ENCODE peak calls at places on chromosomes 3 and 15, in seven cellular contexts. G, A, S, Y, C, I and R are unnamed samples.

GRCh38 chr15:40746916-40747418 is 8.1 kb downstream of the RMDN3 start:
- DNase-seq in G (no peak), A (no peak), S (no peak), Y (no peak), C (peak; percentile 75), I (no peak), R (peak; percentile 62)

GRCh38 chr3:99878005-99878404 is 60.3 kb downstream of the CMSS1 start:
- DNase-seq in G (no peak), A (no peak), S (peak; percentile 36), Y (peak; percentile 40), C (peak; percentile 40), I (no peak), R (peak; percentile 66)

GRCh38 chr3:44926172-44926571 is 49.8 kb downstream of the ZDHHC3 start:
- DNase-seq in G (no peak), A (no peak), S (no peak), Y (no peak), C (no peak), I (no peak), R (peak; percentile 24)

GRCh38 chr3:34012102-34012461 is 213.7 kb downstream of the PDCD6IP start:
- DNase-seq in G (no peak), A (no peak), S (no peak), Y (peak; percentile 97), C (peak; percentile 7), I (no peak), R (no peak)

GRCh38 chr3:32406481-32407408 is 15.1 kb downstream of the CMTM7 start:
- DNase-seq in G (no peak), A (no peak), S (no peak), Y (no peak), C (peak; percentile 91), I (peak; percentile 39), R (no peak)

GRCh38 chr3:43707998-43708397 is 17.3 kb downstream of the ABHD5 start:
- DNase-seq in G (no peak), A (no peak), S (no peak), Y (peak; percentile 33), C (peak; percentile 59), I (no peak), R (no peak)

GRCh38 chr3:4416961-4417360 is 50.1 kb downstream of the SUMF1 start:
- DNase-seq in G (no peak), A (no peak), S (no peak), Y (peak; percentile 63), C (no peak), I (no peak), R (no peak)

GRCh38 chr3:114498779-114499370 is 205.0 kb downstream of the TIGIT start:
- DNase-seq in G (no peak), A (no peak), S (no peak), Y (peak; percentile 87), C (peak; percentile 30), I (no peak), R (no peak)

GRCh38 chr3:20316238-20316637 is 130.2 kb upstream of the SGO1 start:
- DNase-seq in G (no peak), A (no peak), S (no peak), Y (no peak), C (no peak), I (peak; percentile 44), R (no peak)

GRCh38 chr3:172516318-172517214 is 6.7 kb downstream of the TNFSF10 start:
- DNase-seq in G (peak; percentile 43), A (peak; percentile 75), S (peak; percentile 42), Y (peak; percentile 28), C (no peak), I (peak; percentile 85), R (no peak)

GRCh38 chr3:58628823-58629562 is 37.6 kb downstream of the FAM3D start:
- DNase-seq in G (peak; percentile 43), A (peak; percentile 52), S (peak; percentile 62), Y (no peak), C (no peak), I (no peak), R (no peak)

GRCh38 chr15:83158393-83158792 is 49.2 kb downstream of the HDGFL3 start:
- DNase-seq in G (no peak), A (no peak), S (no peak), Y (no peak), C (no peak), I (no peak), R (no peak)

GRCh38 chr3:67000006-67000405 is 1.9 kb downstream of the KBTBD8 start:
- DNase-seq in G (no peak), A (no peak), S (no peak), Y (no peak), C (peak; percentile 64), I (no peak), R (peak; percentile 56)

GRCh38 chr3:133083395-133083794 is 45.2 kb downstream of the TMEM108 start:
- DNase-seq in G (no peak), A (no peak), S (no peak), Y (no peak), C (no peak), I (no peak), R (no peak)

GRCh38 chr3:177589041-177589650 is 391.9 kb upstream of the TBL1XR1 start:
- DNase-seq in G (no peak), A (no peak), S (no peak), Y (no peak), C (no peak), I (no peak), R (no peak)
- TF ChIP-seq POLR2A in G (no peak), A (no peak), S (no peak), Y (no peak), C (no peak), I (no peak), R (no peak)

DNA sequence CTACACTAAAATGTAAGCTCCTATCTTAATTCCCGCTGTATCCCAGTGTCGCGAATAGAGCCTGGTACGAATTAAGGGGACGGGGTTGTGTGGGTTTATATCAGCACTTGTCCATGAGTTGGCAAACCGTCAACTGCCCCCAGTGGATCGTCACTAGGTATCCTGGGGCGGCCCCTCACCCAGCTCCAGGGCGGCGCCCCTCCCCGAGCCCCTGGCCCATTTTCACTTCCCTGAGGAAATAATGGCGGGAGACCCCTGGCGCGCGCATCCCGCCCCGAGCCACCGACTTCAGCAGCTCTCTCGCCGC is 428 bp downstream of the RUVBL1 start:
- DNase-seq in G (no peak), A (no peak), S (peak; percentile 38), Y (no peak), C (no peak), I (no peak), R (peak; percentile 73)
- TF ChIP-seq POLR2A in G (no peak), A (no peak), S (no peak), Y (no peak), C (no peak), I (no peak), R (no peak)

GRCh38 chr3:71064288-71064975 is 519.1 kb downstream of the FOXP1 start:
- DNase-seq in G (peak; percentile 76), A (peak; percentile 62), S (peak; percentile 44), Y (peak; percentile 10), C (peak; percentile 51), I (peak; percentile 57), R (peak; percentile 29)
- TF ChIP-seq POLR2A in G (peak; percentile 12), A (peak; percentile 61), S (peak; percentile 12), Y (no peak), C (no peak), I (no peak), R (no peak)

GRCh38 chr15:70701891-70702568 is 61.3 kb downstream of the UACA start:
- DNase-seq in G (no peak), A (no peak), S (no peak), Y (peak; percentile 50), C (no peak), I (no peak), R (no peak)
- TF ChIP-seq POLR2A in G (no peak), A (no peak), S (no peak), Y (no peak), C (no peak), I (no peak), R (no peak)

GRCh38 chr15:70196314-70197291 is 98.9 kb upstream of the TLE3 start:
- DNase-seq in G (peak; percentile 51), A (peak; percentile 60), S (peak; percentile 40), Y (no peak), C (peak; percentile 78), I (peak; percentile 34), R (no peak)
- TF ChIP-seq POLR2A in G (no peak), A (no peak), S (no peak), Y (no peak), C (no peak), I (no peak), R (no peak)

GRCh38 chr3:51671090-51672082 is at the start of gene TEX264:
- DNase-seq in G (peak; percentile 90), A (peak; percentile 94), S (peak; percentile 81), Y (peak; percentile 77), C (peak; percentile 92), I (peak; percentile 94), R (peak; percentile 97)
- TF ChIP-seq POLR2A in G (peak; percentile 73), A (peak; percentile 79), S (peak; percentile 82), Y (peak; percentile 82), C (peak; percentile 93), I (no peak), R (peak; percentile 85)